ENCODE peak calls at places on chromosomes 11 and 22, in four cellular contexts. R is adipocyte, C is upper lobe of right lung, K is tibial artery. B is an unnamed sample.

GRCh38 chr22:45867118-45867905 is 109.7 kb downstream of the WNT7B start:
- DNase-seq in R (peak; percentile 67), C (peak; percentile 70), K (no peak), B (no peak)

GRCh38 chr11:1208361-1209261 is 14.3 kb upstream of the MUC5B start:
- DNase-seq in R (no peak), C (peak; percentile 58), K (no peak), B (no peak)

GRCh38 chr11:119372260-119373058 is 9.0 kb downstream of the USP2 start:
- DNase-seq in R (no peak), C (peak; percentile 63), K (no peak), B (no peak)

GRCh38 chr22:44828193-44828592 is 75.8 kb downstream of the ARHGAP8 start:
- DNase-seq in R (no peak), C (no peak), K (no peak), B (no peak)

GRCh38 chr11:119113716-119114115 is 6.6 kb downstream of the C2CD2L start:
- DNase-seq in R (no peak), C (no peak), K (no peak), B (no peak)

GRCh38 chr22:49235463-49236300 is 592.0 kb downstream of the BRD1 start:
- DNase-seq in R (no peak), C (no peak), K (no peak), B (no peak)

GRCh38 chr22:23503736-23504440 is 76.2 kb downstream of the IGLL1 start:
- DNase-seq in R (no peak), C (peak; percentile 57), K (no peak), B (no peak)

GRCh38 chr22:29636751-29637150 is 33.3 kb downstream of the NF2 start:
- DNase-seq in R (no peak), C (no peak), K (no peak), B (no peak)

GRCh38 chr22:22881116-22882032 is 6.2 kb upstream of the IGLL5 start:
- DNase-seq in R (no peak), C (no peak), K (no peak), B (no peak)

GRCh38 chr11:115931684-115932083 is 427.5 kb upstream of the CADM1 start:
- DNase-seq in R (no peak), C (no peak), K (no peak), B (no peak)

GRCh38 chr11:109027851-109028250 is 363.0 kb downstream of the DDX10 start:
- DNase-seq in R (no peak), C (no peak), K (no peak), B (no peak)

GRCh38 chr22:46067159-46068111 is 82.9 kb upstream of the PPARA start:
- DNase-seq in R (no peak), C (no peak), K (peak; percentile 20), B (no peak)

GRCh38 chr11:85806876-85807275 is 4.1 kb downstream of the SYTL2 start:
- DNase-seq in R (no peak), C (no peak), K (no peak), B (peak; percentile 82)
- H3K4me3 ChIP-seq in R (no peak overlapping the region), C (no peak overlapping the region), K (no peak overlapping the region), B (no peak overlapping the region)

GRCh38 chr11:57699813-57700212 is 12.2 kb downstream of the MED19 start:
- DNase-seq in R (no peak), C (no peak), K (no peak), B (no peak)
- H3K36me3 ChIP-seq in R (peaks cover 86% of the 10 kb centered on the region), C (peaks cover 92% of the 10 kb centered on the region), K (peaks cover 78% of the 10 kb centered on the region), B (peaks cover 33% of the 10 kb centered on the region)

DNA sequence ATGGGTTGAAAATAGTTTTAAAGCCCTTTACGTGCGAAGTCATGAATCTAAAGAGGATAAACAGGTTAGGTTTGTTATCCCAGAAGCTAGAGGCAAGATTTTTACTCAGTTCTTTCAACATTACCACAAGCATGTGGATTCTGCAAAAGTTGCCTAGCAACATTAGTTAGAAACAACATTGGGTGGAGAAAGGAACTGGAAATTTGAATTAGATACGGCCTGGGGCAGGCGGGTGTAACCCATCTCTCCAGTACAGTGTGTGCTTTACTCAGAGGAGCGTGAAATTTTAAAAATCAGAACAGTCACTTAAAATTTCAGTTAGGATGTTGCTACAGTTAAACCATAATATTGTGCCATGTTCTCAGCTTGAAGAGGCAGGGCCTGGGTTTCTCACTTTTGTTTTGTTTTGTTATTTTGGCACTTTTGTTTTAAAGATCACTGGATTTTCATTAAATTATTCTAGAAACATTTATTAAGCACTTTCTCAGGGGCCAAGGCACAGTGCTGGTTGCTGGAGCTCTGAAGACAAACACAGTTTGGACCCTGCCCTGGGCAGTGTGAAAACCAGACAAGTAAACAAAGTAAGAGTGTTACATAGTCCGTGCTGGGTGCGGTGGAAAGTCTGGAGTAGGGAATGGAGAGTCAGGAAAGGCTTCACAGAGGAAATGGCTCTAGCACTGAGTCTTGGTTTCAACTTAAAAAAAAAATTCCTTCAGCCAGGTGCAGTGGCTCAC is 4.4 kb upstream of the WEE1 start:
- DNase-seq in R (peak; percentile 98), C (no peak), K (peak; percentile 73), B (peak; percentile 100)
- H3K4me3 ChIP-seq in R (peak overlapping the region; percentile 64), C (no peak overlapping the region), K (peak overlapping the region; percentile 9), B (no peak overlapping the region)

GRCh38 chr22:19395276-19395675 is 36.3 kb downstream of the HIRA start:
- DNase-seq in R (no peak), C (no peak), K (no peak), B (no peak)

GRCh38 chr22:19393704-19394103 is 37.8 kb downstream of the HIRA start:
- DNase-seq in R (no peak), C (no peak), K (no peak), B (no peak)

GRCh38 chr22:19396561-19396933 is 35.0 kb downstream of the HIRA start:
- DNase-seq in R (no peak), C (no peak), K (no peak), B (no peak)

GRCh38 chr22:19396934-19397728 is 34.4 kb downstream of the HIRA start:
- DNase-seq in R (no peak), C (no peak), K (no peak), B (no peak)

DNA sequence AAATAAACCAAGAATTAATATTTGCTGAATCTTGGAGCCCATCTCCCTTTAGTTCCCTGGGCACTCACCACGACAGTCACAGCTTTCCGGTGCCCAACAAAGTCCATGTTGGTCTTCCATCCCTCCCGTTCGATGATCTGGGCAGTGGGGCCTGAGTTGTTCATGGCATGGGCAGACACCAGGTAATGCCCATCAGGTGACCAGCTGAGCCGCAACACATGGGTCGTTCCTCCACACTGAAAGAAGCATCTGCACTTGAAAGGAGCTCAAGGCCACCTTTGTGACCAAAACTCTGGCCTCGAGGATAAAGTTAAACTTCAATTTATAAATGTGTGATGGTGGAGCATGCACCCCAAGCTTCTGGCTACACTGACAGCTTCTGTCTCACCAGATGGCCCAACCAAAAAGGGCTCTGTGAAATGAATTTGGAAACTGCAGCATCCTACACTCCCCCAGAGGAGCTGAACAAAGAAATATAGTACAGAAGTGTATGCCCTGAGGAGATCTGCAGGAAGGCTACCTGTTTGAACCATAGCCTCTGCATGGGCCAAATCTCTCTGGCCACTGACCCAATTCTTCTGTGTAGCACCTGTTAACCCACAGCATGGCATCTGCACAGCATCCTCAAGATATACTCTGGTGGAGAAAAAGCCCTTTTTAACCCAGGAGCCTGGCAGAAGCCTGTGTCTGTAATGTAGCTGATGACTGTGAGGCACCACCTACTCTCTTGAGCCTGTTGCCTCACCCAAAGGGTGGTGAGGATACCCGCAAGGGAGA is 37.1 kb downstream of the HIRA start:
- DNase-seq in R (no peak), C (no peak), K (no peak), B (no peak)
- H3K36me3 ChIP-seq in R (peaks cover 90% of the 10 kb centered on the region), C (peaks cover 90% of the 10 kb centered on the region), K (peaks cover 64% of the 10 kb centered on the region), B (peaks cover 40% of the 10 kb centered on the region)

GRCh38 chr11:6440906-6441358 is at the start of gene HPX:
- DNase-seq in R (no peak), C (no peak), K (no peak), B (no peak)

GRCh38 chr11:6438979-6439571 is 1.7 kb downstream of the HPX start:
- DNase-seq in R (peak; percentile 62), C (no peak), K (peak; percentile 41), B (peak; percentile 59)

GRCh38 chr11:6433998-6434650 is 6.7 kb downstream of the HPX start:
- DNase-seq in R (no peak), C (no peak), K (no peak), B (no peak)

GRCh38 chr11:6437993-6438392 is 2.8 kb downstream of the HPX start:
- DNase-seq in R (no peak), C (no peak), K (no peak), B (no peak)

GRCh38 chr11:6437423-6437822 is 3.4 kb downstream of the HPX start:
- DNase-seq in R (no peak), C (no peak), K (no peak), B (no peak)
- H3K4me3 ChIP-seq in R (no peak overlapping the region), C (no peak overlapping the region), K (no peak overlapping the region), B (no peak overlapping the region)

GRCh38 chr22:42805998-42806481 is 51.0 kb downstream of the ARFGAP3 start:
- DNase-seq in R (no peak), C (no peak), K (no peak), B (peak; percentile 6)
- H3K36me3 ChIP-seq in R (peaks cover 82% of the 10 kb centered on the region), C (peaks cover 88% of the 10 kb centered on the region), K (peaks cover 73% of the 10 kb centered on the region), B (peaks cover 19% of the 10 kb centered on the region)

GRCh38 chr22:21816787-21817496 is 50.5 kb downstream of the MAPK1 start:
- DNase-seq in R (peak; percentile 92), C (no peak), K (no peak), B (peak; percentile 98)
- H3K4me3 ChIP-seq in R (no peak overlapping the region), C (no peak overlapping the region), K (no peak overlapping the region), B (no peak overlapping the region)

DNA sequence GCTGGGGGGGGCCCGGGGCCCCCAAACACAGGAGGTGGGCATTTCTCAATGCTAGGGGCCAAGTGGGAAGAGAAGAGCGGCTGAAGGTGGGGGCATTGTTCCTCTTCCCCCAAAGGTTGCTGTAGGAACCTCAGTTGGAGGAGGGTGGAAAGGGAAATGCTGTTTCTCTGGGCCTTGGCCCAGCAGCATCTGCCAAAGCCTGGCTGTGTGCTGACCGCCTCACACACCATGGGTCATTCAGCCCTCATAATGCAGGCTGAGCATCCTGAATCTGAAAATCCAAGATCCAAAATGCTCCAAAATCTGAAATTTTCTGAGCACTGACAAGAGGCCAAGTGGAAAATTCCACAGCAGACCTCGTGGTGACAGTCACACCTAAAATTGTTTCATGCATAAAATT is 49.0 kb upstream of the BID start:
- DNase-seq in R (no peak), C (no peak), K (no peak), B (no peak)
- H3K36me3 ChIP-seq in R (peaks cover 37% of the 10 kb centered on the region), C (peaks cover 10% of the 10 kb centered on the region), K (peaks cover 42% of the 10 kb centered on the region), B (peaks cover 18% of the 10 kb centered on the region)

GRCh38 chr22:35838849-35839646 is 121.4 kb downstream of the APOL5 start:
- DNase-seq in R (peak; percentile 90), C (no peak), K (peak; percentile 69), B (peak; percentile 64)

GRCh38 chr22:35834080-35834479 is 116.4 kb downstream of the APOL5 start:
- DNase-seq in R (no peak), C (no peak), K (no peak), B (no peak)

GRCh38 chr22:35835998-35836691 is 118.5 kb downstream of the APOL5 start:
- DNase-seq in R (peak; percentile 88), C (no peak), K (peak; percentile 47), B (peak; percentile 86)

GRCh38 chr22:35837328-35837727 is 119.7 kb downstream of the APOL5 start:
- DNase-seq in R (no peak), C (no peak), K (no peak), B (no peak)

GRCh38 chr22:35835267-35835997 is 117.8 kb downstream of the APOL5 start:
- DNase-seq in R (peak; percentile 86), C (no peak), K (no peak), B (peak; percentile 82)
- H3K4me3 ChIP-seq in R (peak overlapping the region; percentile 87), C (peak overlapping the region; percentile 37), K (peak overlapping the region; percentile 32), B (peak overlapping the region; percentile 32)

B was measured in bronchial epithelial cell.